ENCODE peak calls at places on chromosomes 1 and 21, in four cellular contexts. O is foreskin fibroblast; T is stimulated activated CD4-positive, alpha-beta T cell treated with anti-CD3 and anti-CD28 coated beads, Interleukin-2, amount 100 ng/mL, for 48 hours; S is neural crest cell. J is an unnamed sample.
A peak's percentile ranks its signal among the peaks of the same experiment; 100 is the strongest.

GRCh38 chr1:34162852-34163766 is 1.9 kb downstream of the CSMD2 start:
- DNase-seq in O (peak; percentile 87), T (peak; percentile 27), S (peak; percentile 45), J (peak; percentile 62)

GRCh38 chr1:39789571-39790110 is 976 bp upstream of the BMP8B start:
- DNase-seq in O (no peak), T (no peak), S (no peak), J (no peak)

GRCh38 chr21:36482181-36482580 is 2.3 kb upstream of the CLDN14 start:
- DNase-seq in O (no peak), T (no peak), S (no peak), J (no peak)

GRCh38 chr1:23591460-23592208 is 32.3 kb upstream of the ID3 start:
- DNase-seq in O (no peak), T (no peak), S (no peak), J (no peak)

GRCh38 chr1:86703696-86704455 is 500 bp upstream of the SH3GLB1 start:
- DNase-seq in O (peak; percentile 12), T (no peak), S (no peak), J (no peak)

GRCh38 chr1:198494658-198495103 is 45.8 kb downstream of the ATP6V1G3 start:
- DNase-seq in O (no peak), T (no peak), S (no peak), J (no peak)

GRCh38 chr1:235919797-235920475 is 53.2 kb upstream of the LYST start:
- DNase-seq in O (peak; percentile 86), T (no peak), S (no peak), J (no peak)

GRCh38 chr1:52925571-52926005 is 1.5 kb upstream of the SCP2 start:
- DNase-seq in O (no peak), T (no peak), S (no peak), J (no peak)

GRCh38 chr1:57269621-57270235 is 154.1 kb downstream of the DAB1 start:
- DNase-seq in O (no peak), T (no peak), S (no peak), J (no peak)

GRCh38 chr1:93585059-93585966 is 96.3 kb downstream of the BCAR3 start:
- DNase-seq in O (peak; percentile 50), T (no peak), S (no peak), J (no peak)

GRCh38 chr21:37367758-37368535 is 1.4 kb downstream of the DYRK1A start:
- DNase-seq in O (peak; percentile 30), T (peak; percentile 20), S (peak; percentile 10), J (peak; percentile 55)

GRCh38 chr1:218156602-218157001 is 128.5 kb upstream of the RRP15 start:
- DNase-seq in O (no peak), T (no peak), S (no peak), J (peak; percentile 76)

GRCh38 chr1:223340637-223341036 is 23.3 kb downstream of the SUSD4 start:
- DNase-seq in O (no peak), T (no peak), S (no peak), J (no peak)

GRCh38 chr1:194534784-194535183 is 1348.4 kb upstream of the B3GALT2 start:
- DNase-seq in O (no peak), T (no peak), S (no peak), J (no peak)

GRCh38 chr1:174659823-174660222 is 212.1 kb downstream of the GPR52 start:
- DNase-seq in O (peak; percentile 24), T (no peak), S (no peak), J (peak; percentile 9)

GRCh38 chr21:15729346-15729673 is 472 bp upstream of the USP25 start:
- DNase-seq in O (no peak), T (no peak), S (no peak), J (no peak)

GRCh38 chr21:35202431-35202830 is 153.3 kb upstream of the RUNX1 start:
- DNase-seq in O (peak; percentile 43), T (no peak), S (no peak), J (no peak)

GRCh38 chr21:39097981-39098380 is 85.3 kb downstream of the PSMG1 start:
- DNase-seq in O (no peak), T (no peak), S (no peak), J (no peak)